ENCODE peak calls at places on chromosomes 4 and X, in five cellular contexts. One of them, this sample, is unnamed.

GRCh38 chr4:74016068-74016467 is 17.6 kb upstream of the CXCL5 start:
- DNase-seq in SIG-M5: no peak
- DNase-seq in lower lobe of right lung: no peak
- DNase-seq in mammary epithelial cell: peak
- DNase-seq in astrocyte of the hippocampus: no peak
- DNase-seq in this sample: no peak

GRCh38 chr4:175309041-175309440 is 390.9 kb downstream of the ADAM29 start:
- DNase-seq in mammary epithelial cell: no peak
- DNase-seq in lower lobe of right lung: no peak
- DNase-seq in SIG-M5: no peak
- DNase-seq in astrocyte of the hippocampus: peak
- DNase-seq in this sample: no peak

GRCh38 chr4:40731792-40732245 is 17.9 kb upstream of the NSUN7 start:
- DNase-seq in mammary epithelial cell: no peak
- DNase-seq in lower lobe of right lung: peak
- DNase-seq in SIG-M5: peak
- DNase-seq in astrocyte of the hippocampus: peak
- DNase-seq in this sample: peak

GRCh38 chr4:2341261-2341841 is 77.1 kb downstream of the ZFYVE28 start:
- DNase-seq in lower lobe of right lung: no peak
- DNase-seq in mammary epithelial cell: no peak
- DNase-seq in astrocyte of the hippocampus: no peak
- DNase-seq in SIG-M5: no peak
- DNase-seq in this sample: no peak

GRCh38 chr4:106430797-106431196 is 62.2 kb upstream of the GIMD1 start:
- DNase-seq in astrocyte of the hippocampus: no peak
- DNase-seq in mammary epithelial cell: no peak
- DNase-seq in lower lobe of right lung: no peak
- DNase-seq in SIG-M5: no peak
- DNase-seq in this sample: no peak

GRCh38 chrX:74242050-74242449 is 61.9 kb upstream of the ZCCHC13 start:
- DNase-seq in astrocyte of the hippocampus: peak
- DNase-seq in lower lobe of right lung: no peak
- DNase-seq in SIG-M5: no peak
- DNase-seq in mammary epithelial cell: peak
- DNase-seq in this sample: no peak

GRCh38 chrX:103846395-103846794 is 14.3 kb upstream of the RAB9B start:
- DNase-seq in SIG-M5: no peak
- DNase-seq in astrocyte of the hippocampus: no peak
- DNase-seq in lower lobe of right lung: no peak
- DNase-seq in mammary epithelial cell: peak
- DNase-seq in this sample: no peak

GRCh38 chrX:120302434-120302833 is 8.8 kb downstream of the TMEM255A start:
- DNase-seq in SIG-M5: no peak
- DNase-seq in mammary epithelial cell: peak
- DNase-seq in lower lobe of right lung: peak
- DNase-seq in astrocyte of the hippocampus: no peak
- DNase-seq in this sample: no peak

GRCh38 chr4:8557151-8558076 is 22.8 kb upstream of the GPR78 start:
- DNase-seq in astrocyte of the hippocampus: no peak
- DNase-seq in lower lobe of right lung: no peak
- DNase-seq in mammary epithelial cell: no peak
- DNase-seq in SIG-M5: no peak
- DNase-seq in this sample: no peak